ENCODE peak calls at places on chromosomes 11 and 22, in eight cellular contexts. G is NCI-H1436; T is NCI-H146; V is activated CD4-positive, alpha-beta T cell treated with anti-CD3 and anti-CD28 coated beads, Interleukin-2, amount 50 U/mL, for 1 hour; B is NCI-H345; R is caudate nucleus; C is naive thymus-derived CD4-positive, alpha-beta T cell; M is iPS-NIHi11. P is an unnamed sample.

GRCh38 chr11:9112075-9112474 is 20.7 kb upstream of the SCUBE2 start:
- DNase-seq in B (no peak), C (no peak), M (no peak), T (no peak), G (no peak), R (no peak), V (no peak), P (no peak)

GRCh38 chr11:74818283-74818946 is 69.8 kb downstream of the RNF169 start:
- DNase-seq in M (no peak), T (no peak), V (no peak), B (no peak), R (no peak), C (no peak), G (no peak), P (no peak)

GRCh38 chr11:70510571-70510970 is 112.2 kb downstream of the CTTN start:
- DNase-seq in R (no peak), C (no peak), G (no peak), B (no peak), V (no peak), M (no peak), T (no peak), P (no peak)

GRCh38 chr11:44997566-44997965 is 46.9 kb upstream of the TP53I11 start:
- DNase-seq in R (no peak), G (no peak), T (no peak), B (no peak), V (no peak), C (no peak), M (no peak), P (no peak)

GRCh38 chr11:45662665-45663485 is 2.5 kb downstream of the CHST1 start:
- DNase-seq in M (no peak), T (no peak), C (no peak), B (no peak), V (no peak), R (peak), G (no peak), P (no peak)

GRCh38 chr11:14642873-14643696 is 519 bp upstream of the PDE3B start:
- DNase-seq in T (no peak), V (no peak), B (no peak), R (no peak), M (no peak), C (no peak), G (no peak), P (no peak)

GRCh38 chr11:129817282-129818051 is 1.8 kb downstream of the TMEM45B start:
- DNase-seq in V (no peak), C (no peak), G (no peak), B (no peak), T (no peak), R (no peak), M (no peak), P (no peak)

GRCh38 chr11:119370486-119371046 is 10.9 kb downstream of the USP2 start:
- DNase-seq in G (no peak), C (no peak), V (no peak), M (no peak), R (no peak), T (no peak), B (no peak), P (no peak)

GRCh38 chr11:11841121-11841604 is 609 bp upstream of the USP47 start:
- DNase-seq in T (peak), R (peak), C (no peak), G (no peak), B (peak), M (no peak), V (peak), P (peak)

GRCh38 chr11:6636480-6636879 is 17.3 kb upstream of the TPP1 start:
- DNase-seq in V (no peak), B (no peak), R (no peak), T (no peak), M (no peak), G (no peak), C (no peak), P (no peak)

GRCh38 chr11:21933095-21933494 is 259.8 kb upstream of the ANO5 start:
- DNase-seq in T (peak), B (no peak), C (no peak), R (no peak), M (no peak), G (no peak), V (no peak), P (no peak)

GRCh38 chr11:45527898-45528297 is 137.5 kb downstream of the CHST1 start:
- DNase-seq in M (no peak), R (peak), G (no peak), V (no peak), B (no peak), C (no peak), T (no peak), P (no peak)

GRCh38 chr22:49040754-49041467 is 786.8 kb downstream of the BRD1 start:
- DNase-seq in G (no peak), V (no peak), R (no peak), M (no peak), T (no peak), C (no peak), B (no peak), P (peak)

GRCh38 chr22:38843201-38843715 is 570 bp downstream of the NPTXR start:
- DNase-seq in R (no peak), B (peak), M (peak), C (peak), G (peak), V (peak), T (peak), P (no peak)

GRCh38 chr11:48103621-48104561 is 112.7 kb upstream of the OR4B1 start:
- DNase-seq in C (no peak), R (peak), M (no peak), B (peak), V (no peak), T (peak), G (no peak), P (no peak)

GRCh38 chr11:75740681-75741080 is 23.0 kb downstream of the MOGAT2 start:
- DNase-seq in T (no peak), R (no peak), M (no peak), V (no peak), B (no peak), G (no peak), C (no peak), P (no peak)

GRCh38 chr11:1371836-1372465 is 17.8 kb upstream of the BRSK2 start:
- DNase-seq in C (no peak), M (no peak), V (no peak), T (no peak), B (no peak), R (no peak), G (no peak), P (peak)

GRCh38 chr22:41057076-41057475 is 35.3 kb upstream of the EP300 start:
- DNase-seq in C (no peak), V (no peak), B (no peak), M (no peak), G (no peak), R (no peak), T (no peak), P (no peak)

GRCh38 chr11:102422817-102423725 is 29.5 kb downstream of the TMEM123 start:
- DNase-seq in G (no peak), M (no peak), V (no peak), T (no peak), C (no peak), R (no peak), B (no peak), P (no peak)

GRCh38 chr11:57370251-57370650 is 10.7 kb downstream of the PRG3 start:
- DNase-seq in C (no peak), G (no peak), T (no peak), R (no peak), B (no peak), V (no peak), M (no peak), P (no peak)

GRCh38 chr11:83033367-83033766 is 38.3 kb downstream of the RAB30 start:
- DNase-seq in C (no peak), V (no peak), M (no peak), B (no peak), T (no peak), R (no peak), G (no peak), P (no peak)

GRCh38 chr11:34827239-34827638 is 88.9 kb downstream of the APIP start:
- DNase-seq in M (no peak), G (no peak), V (no peak), B (no peak), R (no peak), C (no peak), T (no peak), P (no peak)

GRCh38 chr22:22520667-22521602 is 865 bp upstream of the ZNF280A start:
- DNase-seq in R (no peak), B (no peak), C (no peak), T (no peak), M (peak), V (no peak), G (no peak), P (no peak)

GRCh38 chr11:57287884-57288283 is 36.9 kb downstream of the TNKS1BP1 start:
- DNase-seq in R (no peak), G (no peak), T (peak), M (no peak), C (no peak), B (no peak), V (no peak), P (no peak)

GRCh38 chr11:38339835-38340440 is 1741.9 kb upstream of the RAG2 start:
- DNase-seq in M (no peak), V (no peak), T (no peak), B (no peak), C (no peak), G (no peak), R (no peak), P (no peak)

GRCh38 chr22:50009765-50010675 is 2.5 kb downstream of the IL17REL start:
- DNase-seq in R (no peak), V (no peak), C (no peak), T (no peak), M (peak), B (no peak), G (no peak), P (no peak)

GRCh38 chr11:17972987-17973386 is 39.9 kb downstream of the SERGEF start:
- DNase-seq in G (no peak), M (peak), B (no peak), R (peak), C (no peak), V (no peak), T (peak), P (peak)

GRCh38 chr11:133219543-133219942 is 312.8 kb downstream of the OPCML start:
- DNase-seq in B (no peak), G (no peak), R (no peak), V (no peak), M (peak), T (no peak), C (no peak), P (no peak)

GRCh38 chr22:26994801-26995200 is 337.4 kb downstream of the MIAT start:
- DNase-seq in T (no peak), V (no peak), G (no peak), B (no peak), M (no peak), C (no peak), R (no peak), P (no peak)

GRCh38 chr11:132047167-132047566 is 676.8 kb downstream of the NTM start:
- DNase-seq in C (no peak), G (no peak), B (no peak), T (no peak), V (no peak), M (no peak), R (no peak), P (no peak)

GRCh38 chr11:19430346-19431058 is 189.8 kb upstream of the E2F8 start:
- DNase-seq in G (no peak), C (no peak), V (no peak), T (no peak), B (no peak), M (no peak), R (no peak), P (no peak)

GRCh38 chr11:116421529-116422185 is 351.1 kb downstream of the BUD13 start:
- DNase-seq in R (no peak), M (no peak), C (no peak), G (no peak), B (peak), T (peak), V (no peak), P (no peak)

GRCh38 chr11:64296236-64296635 is 3.9 kb upstream of the CATSPERZ start:
- DNase-seq in R (no peak), G (no peak), B (no peak), V (no peak), T (no peak), M (no peak), C (no peak), P (no peak)

GRCh38 chr11:65539401-65540289 is 14.8 kb downstream of the SCYL1 start:
- DNase-seq in G (no peak), V (no peak), M (peak), B (no peak), C (no peak), T (no peak), R (no peak), P (no peak)

GRCh38 chr11:134592391-134592990 is 180.4 kb upstream of the B3GAT1 start:
- DNase-seq in G (no peak), M (peak), R (no peak), B (no peak), T (no peak), V (peak), C (no peak), P (peak)

GRCh38 chr11:130522284-130522961 is 74.0 kb downstream of the ADAMTS15 start:
- DNase-seq in R (no peak), C (no peak), B (no peak), T (no peak), M (peak), G (no peak), V (no peak), P (peak)